ENCODE peak calls at places on chromosomes 11 and 22, in five cellular contexts. P is IMR-90, B is H9, A is lung, W is tibial artery. L is an unnamed sample.

GRCh38 chr11:19160839-19161238 is 40.9 kb downstream of the CSRP3 start:
- DNase-seq in P (no peak), B (no peak), A (no peak), W (no peak), L (peak; percentile 41)

GRCh38 chr11:6681949-6682348 is 1.2 kb downstream of the MRPL17 start:
- DNase-seq in P (peak; percentile 28), B (no peak), A (no peak), W (no peak), L (peak; percentile 19)

GRCh38 chr11:124769804-124770774 is 8.0 kb upstream of the ESAM start:
- DNase-seq in P (peak; percentile 35), B (no peak), A (no peak), W (no peak), L (no peak)

GRCh38 chr11:46560300-46561025 is 33.4 kb downstream of the AMBRA1 start:
- DNase-seq in P (peak; percentile 41), B (no peak), A (no peak), W (no peak), L (peak; percentile 55)

GRCh38 chr11:12724301-12725046 is 50.3 kb downstream of the TEAD1 start:
- DNase-seq in P (peak; percentile 95), B (peak; percentile 95), A (peak; percentile 79), W (peak; percentile 61), L (peak; percentile 96)

GRCh38 chr22:30425616-30426394 is at the start of gene MTFP1:
- DNase-seq in P (peak; percentile 62), B (peak; percentile 87), A (peak; percentile 64), W (peak; percentile 49), L (peak; percentile 84)

GRCh38 chr22:46373838-46374662 is 38.5 kb downstream of the TRMU start:
- DNase-seq in P (no peak), B (no peak), A (no peak), W (no peak), L (no peak)

GRCh38 chr11:86116996-86117705 is 48.3 kb upstream of the PICALM start:
- DNase-seq in P (peak; percentile 65), B (no peak), A (no peak), W (no peak), L (peak; percentile 58)

GRCh38 chr11:109320595-109320994 is 101.4 kb upstream of the C11orf87 start:
- DNase-seq in P (peak; percentile 34), B (no peak), A (no peak), W (no peak), L (peak; percentile 59)

GRCh38 chr22:17903564-17904295 is 120.6 kb downstream of the MICAL3 start:
- DNase-seq in P (no peak), B (no peak), A (no peak), W (no peak), L (peak; percentile 33)

GRCh38 chr11:118652681-118653181 is 26.7 kb downstream of the TREH start:
- DNase-seq in P (no peak), B (no peak), A (no peak), W (no peak), L (no peak)

GRCh38 chr11:131595812-131596211 is 225.4 kb downstream of the NTM start:
- DNase-seq in P (no peak), B (no peak), A (no peak), W (no peak), L (no peak)

GRCh38 chr11:67416416-67417335 is 1.2 kb downstream of the CARNS1 start:
- DNase-seq in P (no peak), B (no peak), A (peak; percentile 58), W (peak; percentile 57), L (no peak)

GRCh38 chr11:46475041-46475925 is 83.7 kb upstream of the CHRM4 start:
- DNase-seq in P (no peak), B (no peak), A (no peak), W (no peak), L (no peak)

GRCh38 chr22:32378703-32379272 is 21.1 kb downstream of the RFPL3 start:
- DNase-seq in P (peak; percentile 18), B (peak; percentile 81), A (no peak), W (no peak), L (peak; percentile 36)

GRCh38 chr11:17414317-17414737 is 25.9 kb upstream of the KCNJ11 start:
- DNase-seq in P (no peak), B (no peak), A (no peak), W (no peak), L (no peak)

GRCh38 chr22:36391648-36392047 is 3.9 kb upstream of the MYH9 start:
- DNase-seq in P (no peak), B (no peak), A (no peak), W (no peak), L (no peak)

GRCh38 chr11:134468081-134468668 is 56.1 kb upstream of the B3GAT1 start:
- DNase-seq in P (no peak), B (no peak), A (no peak), W (no peak), L (no peak)

GRCh38 chr11:59545179-59546020 is 34.1 kb downstream of the OR4D9 start:
- DNase-seq in P (peak; percentile 44), B (peak; percentile 47), A (no peak), W (no peak), L (peak; percentile 91)

GRCh38 chr11:96260526-96260925 is 82.5 kb downstream of the MAML2 start:
- DNase-seq in P (peak; percentile 39), B (no peak), A (no peak), W (no peak), L (no peak)

GRCh38 chr11:116984589-116984988 is 113.6 kb downstream of the SIK3 start:
- DNase-seq in P (peak; percentile 98), B (no peak), A (no peak), W (no peak), L (no peak)

GRCh38 chr11:114176321-114176720 is 116.8 kb downstream of the ZBTB16 start:
- DNase-seq in P (no peak), B (no peak), A (no peak), W (no peak), L (no peak)

GRCh38 chr11:102115557-102115956 is 5.3 kb downstream of the YAP1 start:
- DNase-seq in P (peak; percentile 79), B (no peak), A (no peak), W (no peak), L (peak; percentile 54)

GRCh38 chr11:116636341-116636968 is 136.3 kb downstream of the BUD13 start:
- DNase-seq in P (no peak), B (no peak), A (no peak), W (no peak), L (no peak)

GRCh38 chr11:64026575-64027213 is 9.0 kb upstream of the FLRT1 start:
- DNase-seq in P (no peak), B (no peak), A (no peak), W (no peak), L (no peak)

GRCh38 chr11:64025205-64025604 is 10.5 kb upstream of the FLRT1 start:
- DNase-seq in P (no peak), B (peak; percentile 85), A (no peak), W (no peak), L (peak; percentile 43)

GRCh38 chr11:64031001-64031400 is 4.7 kb upstream of the FLRT1 start:
- DNase-seq in P (no peak), B (no peak), A (no peak), W (no peak), L (no peak)

GRCh38 chr11:64027619-64028397 is 7.9 kb upstream of the FLRT1 start:
- DNase-seq in P (no peak), B (no peak), A (no peak), W (no peak), L (no peak)

GRCh38 chr11:64028398-64029115 is 7.2 kb upstream of the FLRT1 start:
- DNase-seq in P (no peak), B (peak; percentile 92), A (no peak), W (no peak), L (peak; percentile 89)
- H3K4me1 ChIP-seq in P (peaks cover 10% of the 10 kb centered on the region), B (no peaks in the 10 kb centered on the region), A (peaks cover 5% of the 10 kb centered on the region), W (peaks cover 6% of the 10 kb centered on the region), L (peaks cover 11% of the 10 kb centered on the region)

GRCh38 chr22:49365910-49366309 is 461.8 kb downstream of the BRD1 start:
- DNase-seq in P (no peak), B (no peak), A (no peak), W (no peak), L (no peak)
- H3K9me3 ChIP-seq in P (peaks cover 61% of the 10 kb centered on the region), B (no peaks in the 10 kb centered on the region), A (peaks cover 3% of the 10 kb centered on the region), W (no peaks in the 10 kb centered on the region), L (no peaks in the 10 kb centered on the region)

GRCh38 chr11:79953629-79954028 is 512.8 kb upstream of the TENM4 start:
- DNase-seq in P (no peak), B (no peak), A (no peak), W (no peak), L (no peak)
- TF ChIP-seq CTCF in P (no peak), B (no peak), A (no peak), W (no peak), L (no peak)

GRCh38 chr22:37860796-37861421 is 11.7 kb downstream of the EIF3L start:
- DNase-seq in P (peak; percentile 7), B (no peak), A (peak; percentile 75), W (no peak), L (no peak)
- H3K4me1 ChIP-seq in P (peaks cover 5% of the 10 kb centered on the region), B (no peaks in the 10 kb centered on the region), A (no peaks in the 10 kb centered on the region), W (peaks cover 56% of the 10 kb centered on the region), L (peaks cover 9% of the 10 kb centered on the region)

GRCh38 chr11:75884321-75884720 is 69.3 kb downstream of the UVRAG start:
- DNase-seq in P (no peak), B (no peak), A (no peak), W (no peak), L (no peak)
- H3K9me3 ChIP-seq in P (no peaks in the 10 kb centered on the region), B (no peaks in the 10 kb centered on the region), A (no peaks in the 10 kb centered on the region), W (no peaks in the 10 kb centered on the region), L (no peaks in the 10 kb centered on the region)

DNA sequence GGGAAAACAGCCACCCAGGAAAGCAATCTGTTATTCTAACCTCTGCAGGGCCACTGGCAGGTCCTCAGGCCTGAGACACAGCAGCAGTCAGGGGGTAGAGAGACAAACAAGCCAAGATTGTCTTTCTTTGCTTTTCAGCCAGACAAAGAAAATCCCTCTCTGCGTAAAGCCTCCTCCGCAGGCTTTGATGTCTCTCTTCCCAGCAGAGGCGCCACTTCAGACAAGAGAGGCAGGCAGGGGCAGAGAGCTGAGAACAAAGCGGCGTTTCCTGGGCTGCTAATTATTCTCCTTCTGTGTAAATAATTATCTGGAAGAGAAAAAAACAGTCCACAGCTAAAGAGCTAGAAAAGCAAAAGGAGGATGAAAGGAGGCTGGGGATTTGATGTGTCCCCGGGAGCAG is 102.7 kb upstream of the SEZ6L start:
- DNase-seq in P (no peak), B (peak; percentile 66), A (no peak), W (no peak), L (no peak)
- TF ChIP-seq CTCF in P (no peak), B (peak; percentile 44), A (no peak), W (no peak), L (no peak)